ENCODE peak calls at places on chromosome 11, in four cellular contexts. Z, E, X and Q are unnamed samples.
A peak's percentile ranks its signal among the peaks of the same experiment; 100 is the strongest.

GRCh38 chr11:110529043-110529442 is 99.3 kb downstream of the FDX1 start:
- DNase-seq in X (no peak), E (no peak), Z (no peak), Q (no peak)

GRCh38 chr11:131465056-131465455 is 94.6 kb downstream of the NTM start:
- DNase-seq in E (no peak), X (no peak), Z (no peak), Q (no peak)

GRCh38 chr11:73957654-73958361 is 7.0 kb downstream of the DNAJB13 start:
- DNase-seq in X (no peak), Z (no peak), E (no peak), Q (no peak)

GRCh38 chr11:100908746-100909145 is 220.9 kb downstream of the PGR start:
- DNase-seq in X (no peak), E (no peak), Z (peak; percentile 85), Q (no peak)

GRCh38 chr11:14905104-14906033 is 13.3 kb upstream of the CYP2R1 start:
- DNase-seq in X (no peak), Z (peak; percentile 35), E (peak; percentile 67), Q (peak; percentile 27)

GRCh38 chr11:104238916-104239315 is 75.0 kb upstream of the PDGFD start:
- DNase-seq in E (no peak), Z (no peak), X (no peak), Q (no peak)

GRCh38 chr11:34105957-34106504 is 602 bp downstream of the NAT10 start:
- DNase-seq in X (no peak), Z (peak; percentile 34), E (no peak), Q (peak; percentile 21)

GRCh38 chr11:133347988-133348387 is 184.3 kb downstream of the OPCML start:
- DNase-seq in E (no peak), X (no peak), Z (peak; percentile 70), Q (no peak)

GRCh38 chr11:61749607-61750217 is 2.7 kb upstream of the MYRF start:
- DNase-seq in X (no peak), Z (peak; percentile 55), E (no peak), Q (no peak)